ENCODE peak calls at places on chromosomes 4 and X, in four cellular contexts. One of them, this sample, is unnamed.

GRCh38 chr4:22869235-22869634 is 176.5 kb downstream of the GBA3 start:
- DNase-seq in transverse colon: no peak
- DNase-seq in K562: no peak
- DNase-seq in A549: peak
- DNase-seq in this sample: no peak

GRCh38 chrX:17613979-17614572 is 123.2 kb upstream of the SCML1 start:
- DNase-seq in K562: no peak
- DNase-seq in transverse colon: no peak
- DNase-seq in A549: peak
- DNase-seq in this sample: no peak

GRCh38 chrX:39022106-39022505 is 220.8 kb downstream of the MID1IP1 start:
- DNase-seq in transverse colon: no peak
- DNase-seq in A549: no peak
- DNase-seq in K562: no peak
- DNase-seq in this sample: no peak

GRCh38 chrX:20244936-20245335 is 21.8 kb downstream of the RPS6KA3 start:
- DNase-seq in K562: no peak
- DNase-seq in transverse colon: no peak
- DNase-seq in A549: no peak
- DNase-seq in this sample: no peak

GRCh38 chr4:112416464-112416863 is 99.5 kb downstream of the NEUROG2 start:
- DNase-seq in A549: no peak
- DNase-seq in K562: no peak
- DNase-seq in transverse colon: no peak
- DNase-seq in this sample: no peak

GRCh38 chr4:174474457-174475075 is 47.7 kb downstream of the HPGD start:
- DNase-seq in transverse colon: no peak
- DNase-seq in K562: no peak
- DNase-seq in A549: no peak
- DNase-seq in this sample: no peak

GRCh38 chr4:1359161-1359535 is 12.1 kb downstream of the UVSSA start:
- DNase-seq in A549: no peak
- DNase-seq in K562: no peak
- DNase-seq in transverse colon: no peak
- DNase-seq in this sample: no peak

GRCh38 chr4:122758033-122758432 is 25.5 kb downstream of the BBS12 start:
- DNase-seq in transverse colon: peak
- DNase-seq in A549: peak
- DNase-seq in K562: no peak
- DNase-seq in this sample: no peak

GRCh38 chr4:2253160-2254084 is 8.5 kb downstream of the MXD4 start:
- DNase-seq in A549: no peak
- DNase-seq in transverse colon: no peak
- DNase-seq in K562: no peak
- DNase-seq in this sample: peak

GRCh38 chrX:108029928-108030711 is 14.7 kb upstream of the VSIG1 start:
- DNase-seq in K562: no peak
- DNase-seq in A549: no peak
- DNase-seq in transverse colon: no peak
- DNase-seq in this sample: no peak

GRCh38 chr4:85496933-85497332 is 22.0 kb downstream of the ARHGAP24 start:
- DNase-seq in transverse colon: no peak
- DNase-seq in A549: peak
- DNase-seq in K562: no peak
- DNase-seq in this sample: no peak

GRCh38 chrX:6891404-6891803 is 256.1 kb upstream of the STS start:
- DNase-seq in K562: no peak
- DNase-seq in transverse colon: no peak
- DNase-seq in A549: no peak
- DNase-seq in this sample: no peak

GRCh38 chr4:56255820-56256219 is 131.5 kb downstream of the AASDH start:
- DNase-seq in K562: no peak
- DNase-seq in A549: peak
- DNase-seq in transverse colon: no peak
- DNase-seq in this sample: no peak

GRCh38 chrX:100649550-100650356 is 5.8 kb downstream of the SRPX2 start:
- DNase-seq in K562: no peak
- DNase-seq in transverse colon: peak
- DNase-seq in A549: peak
- DNase-seq in this sample: no peak

GRCh38 chrX:7191681-7192110 is 43.7 kb upstream of the PUDP start:
- DNase-seq in A549: peak
- DNase-seq in K562: no peak
- DNase-seq in transverse colon: no peak
- DNase-seq in this sample: no peak

GRCh38 chrX:15098505-15098904 is 171.4 kb downstream of the ASB9 start:
- DNase-seq in K562: no peak
- DNase-seq in transverse colon: no peak
- DNase-seq in A549: no peak
- DNase-seq in this sample: no peak

GRCh38 chr4:20624783-20625364 is 75.4 kb upstream of the PACRGL start:
- DNase-seq in K562: no peak
- DNase-seq in transverse colon: no peak
- DNase-seq in A549: no peak
- DNase-seq in this sample: no peak

GRCh38 chr4:176778063-176778462 is 14.7 kb downstream of the VEGFC start:
- DNase-seq in transverse colon: no peak
- DNase-seq in A549: peak
- DNase-seq in K562: no peak
- DNase-seq in this sample: no peak

GRCh38 chrX:17591741-17592110 is 145.6 kb upstream of the SCML1 start:
- DNase-seq in A549: no peak
- DNase-seq in K562: no peak
- DNase-seq in transverse colon: no peak
- DNase-seq in this sample: no peak

GRCh38 chrX:152897216-152898144 is at the start of gene ZNF185:
- DNase-seq in A549: peak
- DNase-seq in K562: no peak
- DNase-seq in transverse colon: peak
- DNase-seq in this sample: peak

GRCh38 chrX:56975611-56976010 is 19.7 kb downstream of the SPIN3 start:
- DNase-seq in A549: no peak
- DNase-seq in transverse colon: no peak
- DNase-seq in K562: no peak
- DNase-seq in this sample: no peak

GRCh38 chrX:48786341-48786800 is at the start of gene GATA1:
- DNase-seq in K562: peak
- DNase-seq in transverse colon: no peak
- DNase-seq in A549: no peak
- DNase-seq in this sample: no peak

GRCh38 chr4:81472249-81473085 is 760 bp upstream of the RASGEF1B start:
- DNase-seq in K562: peak
- DNase-seq in A549: peak
- DNase-seq in transverse colon: peak
- DNase-seq in this sample: peak

GRCh38 chr4:121977251-121978168 is 25.6 kb upstream of the TRPC3 start:
- DNase-seq in K562: no peak
- DNase-seq in A549: peak
- DNase-seq in transverse colon: no peak
- DNase-seq in this sample: peak

GRCh38 chr4:72418458-72418857 is 150.6 kb downstream of the ADAMTS3 start:
- DNase-seq in K562: peak
- DNase-seq in transverse colon: no peak
- DNase-seq in A549: no peak
- DNase-seq in this sample: no peak

GRCh38 chr4:140829825-140830224 is 73.6 kb upstream of the TBC1D9 start:
- DNase-seq in K562: no peak
- DNase-seq in A549: no peak
- DNase-seq in transverse colon: no peak
- DNase-seq in this sample: no peak

GRCh38 chr4:14908635-14909034 is 93.6 kb upstream of the CPEB2 start:
- DNase-seq in A549: no peak
- DNase-seq in transverse colon: no peak
- DNase-seq in K562: no peak
- DNase-seq in this sample: no peak

GRCh38 chr4:113212613-113213012 is 163.2 kb downstream of the ANK2 start:
- DNase-seq in K562: no peak
- DNase-seq in A549: no peak
- DNase-seq in transverse colon: no peak
- DNase-seq in this sample: no peak

GRCh38 chrX:48919360-48919821 is 567 bp upstream of the PIM2 start:
- DNase-seq in transverse colon: no peak
- DNase-seq in A549: no peak
- DNase-seq in K562: no peak
- DNase-seq in this sample: peak

GRCh38 chrX:106612403-106612789 is 618 bp downstream of the RADX start:
- DNase-seq in transverse colon: no peak
- DNase-seq in K562: no peak
- DNase-seq in A549: no peak
- DNase-seq in this sample: no peak

GRCh38 chrX:45745479-45745878 is 544.8 kb upstream of the DIPK2B start:
- DNase-seq in A549: no peak
- DNase-seq in K562: no peak
- DNase-seq in transverse colon: no peak
- DNase-seq in this sample: no peak

GRCh38 chrX:97597954-97598353 is 714.2 kb downstream of the RPA4 start:
- DNase-seq in A549: no peak
- DNase-seq in transverse colon: no peak
- DNase-seq in K562: no peak
- DNase-seq in this sample: no peak

GRCh38 chr4:10403633-10404445 is 53.4 kb downstream of the ZNF518B start:
- DNase-seq in K562: peak
- DNase-seq in A549: peak
- DNase-seq in transverse colon: peak
- DNase-seq in this sample: no peak

GRCh38 chr4:48093949-48094550 is 40.0 kb downstream of the TXK start:
- DNase-seq in A549: peak
- DNase-seq in K562: no peak
- DNase-seq in transverse colon: peak
- DNase-seq in this sample: no peak

GRCh38 chr4:133597252-133597651 is 448.2 kb downstream of the PCDH10 start:
- DNase-seq in K562: no peak
- DNase-seq in A549: no peak
- DNase-seq in transverse colon: no peak
- DNase-seq in this sample: no peak

GRCh38 chr4:114464873-114465272 is 133.7 kb upstream of the UGT8 start:
- DNase-seq in K562: no peak
- DNase-seq in transverse colon: no peak
- DNase-seq in A549: no peak
- DNase-seq in this sample: no peak

GRCh38 chr4:90415116-90415515 is 287.9 kb downstream of the CCSER1 start:
- DNase-seq in A549: no peak
- DNase-seq in K562: no peak
- DNase-seq in transverse colon: no peak
- DNase-seq in this sample: no peak

GRCh38 chr4:90419124-90419711 is 292.0 kb downstream of the CCSER1 start:
- DNase-seq in A549: peak
- DNase-seq in K562: no peak
- DNase-seq in transverse colon: no peak
- DNase-seq in this sample: no peak
- TF ChIP-seq CTCF in A549: peak
- TF ChIP-seq CTCF in K562: no peak
- TF ChIP-seq CTCF in transverse colon: peak
- TF ChIP-seq CTCF in this sample: no peak

GRCh38 chr4:39637572-39638357 is 900 bp downstream of the SMIM14 start:
- DNase-seq in transverse colon: peak
- DNase-seq in K562: peak
- DNase-seq in A549: peak
- DNase-seq in this sample: peak
- TF ChIP-seq EP300 in transverse colon: no peak
- TF ChIP-seq EP300 in K562: no peak
- TF ChIP-seq EP300 in A549: no peak
- TF ChIP-seq EP300 in this sample: no peak

DNA sequence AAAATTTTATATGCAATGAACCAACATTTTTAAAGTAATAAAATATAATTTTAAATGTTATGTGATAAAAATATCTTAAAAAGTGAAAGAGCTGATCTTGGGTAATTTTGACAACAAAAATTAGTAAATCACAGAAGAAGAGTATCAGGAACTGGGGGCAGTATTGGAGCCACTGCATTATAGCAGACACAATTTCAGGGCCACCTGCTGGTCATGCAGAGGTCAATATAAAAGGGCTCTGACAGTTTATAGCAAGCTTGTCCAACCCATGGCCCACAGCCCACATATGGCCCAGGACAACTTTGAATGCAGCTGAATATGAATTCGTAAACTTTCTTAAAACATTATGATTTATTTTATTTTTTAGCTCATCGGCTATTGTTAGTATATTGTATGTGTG is 13.0 kb upstream of the LEF1 start:
- DNase-seq in transverse colon: no peak
- DNase-seq in A549: no peak
- DNase-seq in K562: peak
- DNase-seq in this sample: no peak
- TF ChIP-seq CTCF in transverse colon: no peak
- TF ChIP-seq CTCF in A549: peak
- TF ChIP-seq CTCF in K562: peak
- TF ChIP-seq CTCF in this sample: no peak

GRCh38 chrX:47232803-47233332 is at the start of gene USP11:
- DNase-seq in A549: peak
- DNase-seq in K562: peak
- DNase-seq in transverse colon: peak
- DNase-seq in this sample: peak
- TF ChIP-seq EP300 in A549: no peak
- TF ChIP-seq EP300 in K562: no peak
- TF ChIP-seq EP300 in transverse colon: no peak
- TF ChIP-seq EP300 in this sample: no peak

DNA sequence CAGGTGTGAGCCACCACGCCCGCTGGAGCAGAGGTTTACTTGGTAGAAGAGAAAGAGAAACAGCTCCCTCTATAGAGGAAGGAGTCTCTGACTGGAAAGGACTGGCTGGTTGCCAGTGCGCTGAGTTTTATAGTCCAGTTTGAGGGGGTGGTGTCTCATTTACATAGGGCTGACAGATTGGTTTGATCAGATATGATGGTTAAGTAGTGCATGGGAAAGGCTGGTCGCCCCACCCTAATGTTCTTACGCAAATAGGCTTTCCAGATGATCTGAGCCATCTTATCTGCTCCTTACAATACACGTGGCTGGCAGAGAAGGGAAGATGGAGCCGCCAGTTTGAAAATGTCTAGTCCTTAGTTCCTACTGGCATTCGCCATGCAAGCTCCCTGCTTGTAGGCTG is 439.5 kb downstream of the NAF1 start:
- DNase-seq in K562: peak
- DNase-seq in transverse colon: no peak
- DNase-seq in A549: peak
- DNase-seq in this sample: no peak
- TF ChIP-seq CTCF in K562: peak
- TF ChIP-seq CTCF in transverse colon: no peak
- TF ChIP-seq CTCF in A549: no peak
- TF ChIP-seq CTCF in this sample: no peak

GRCh38 chr4:42148453-42148852 is 4.0 kb downstream of the BEND4 start:
- DNase-seq in A549: no peak
- DNase-seq in transverse colon: no peak
- DNase-seq in K562: no peak
- DNase-seq in this sample: no peak
- TF ChIP-seq EP300 in A549: no peak
- TF ChIP-seq EP300 in transverse colon: no peak
- TF ChIP-seq EP300 in K562: no peak
- TF ChIP-seq EP300 in this sample: no peak

This sample was measured in upper lobe of left lung.